ENCODE peak calls at places on chromosomes 2 and 18, in four cellular contexts. P, B, V and G are unnamed samples.
A peak's percentile ranks its signal among the peaks of the same experiment; 100 is the strongest.

GRCh38 chr2:217934321-217935131 is 68.3 kb downstream of the TNS1 start:
- DNase-seq in P (no peak), B (no peak), V (no peak), G (no peak)

GRCh38 chr2:69465513-69466456 is 28.6 kb upstream of the NFU1 start:
- DNase-seq in P (no peak), B (no peak), V (no peak), G (no peak)

GRCh38 chr2:222698276-222698675 is 26.8 kb downstream of the MOGAT1 start:
- DNase-seq in P (no peak), B (no peak), V (no peak), G (no peak)

GRCh38 chr2:42361728-42362298 is 796 bp upstream of the COX7A2L start:
- DNase-seq in P (no peak), B (no peak), V (no peak), G (no peak)

GRCh38 chr2:144931976-144932375 is 412.1 kb upstream of the ZEB2 start:
- DNase-seq in P (no peak), B (no peak), V (no peak), G (no peak)

GRCh38 chr2:139946690-139947089 is 1166.5 kb upstream of the NXPH2 start:
- DNase-seq in P (no peak), B (peak; percentile 37), V (no peak), G (no peak)

GRCh38 chr18:39945076-39945475 is 2010.0 kb upstream of the PIK3C3 start:
- DNase-seq in P (no peak), B (no peak), V (no peak), G (no peak)

GRCh38 chr2:225737556-225737955 is 338.0 kb downstream of the NYAP2 start:
- DNase-seq in P (no peak), B (no peak), V (no peak), G (no peak)

GRCh38 chr18:70555046-70555445 is 266.2 kb downstream of the SOCS6 start:
- DNase-seq in P (no peak), B (no peak), V (no peak), G (no peak)

GRCh38 chr2:147689510-147689909 is 155.3 kb upstream of the ACVR2A start:
- DNase-seq in P (no peak), B (no peak), V (no peak), G (peak; percentile 77)

GRCh38 chr2:17413031-17413430 is 105.2 kb downstream of the RAD51AP2 start:
- DNase-seq in P (no peak), B (no peak), V (no peak), G (no peak)

GRCh38 chr2:223668302-223668998 is 66.3 kb upstream of the SCG2 start:
- DNase-seq in P (no peak), B (no peak), V (no peak), G (no peak)

GRCh38 chr2:138034536-138034935 is 70.3 kb downstream of the HNMT start:
- DNase-seq in P (no peak), B (no peak), V (no peak), G (no peak)

GRCh38 chr2:142989276-142990204 is 112.1 kb downstream of the KYNU start:
- DNase-seq in P (peak; percentile 44), B (no peak), V (no peak), G (no peak)

GRCh38 chr18:2845175-2845574 is 1.6 kb upstream of the EMILIN2 start:
- DNase-seq in P (no peak), B (no peak), V (no peak), G (no peak)

GRCh38 chr2:68853035-68853434 is 18.2 kb downstream of the BMP10 start:
- DNase-seq in P (no peak), B (no peak), V (no peak), G (no peak)

GRCh38 chr2:6647028-6647427 is 218.7 kb downstream of the CMPK2 start:
- DNase-seq in P (no peak), B (no peak), V (no peak), G (no peak)

GRCh38 chr2:6787376-6787775 is 78.3 kb downstream of the CMPK2 start:
- DNase-seq in P (no peak), B (no peak), V (no peak), G (no peak)

GRCh38 chr2:157106950-157107349 is 150.6 kb upstream of the GALNT5 start:
- DNase-seq in P (no peak), B (no peak), V (no peak), G (no peak)

GRCh38 chr2:191866675-191867506 is 20.0 kb upstream of the CAVIN2 start:
- DNase-seq in P (peak; percentile 100), B (no peak), V (peak; percentile 17), G (no peak)

GRCh38 chr2:144323946-144324345 is 196.0 kb downstream of the ZEB2 start:
- DNase-seq in P (no peak), B (no peak), V (no peak), G (no peak)

GRCh38 chr2:119683074-119683716 is 4.2 kb downstream of the TMEM177 start:
- DNase-seq in P (no peak), B (no peak), V (no peak), G (no peak)

GRCh38 chr2:26558271-26559043 is 80.5 kb upstream of the OTOF start:
- DNase-seq in P (no peak), B (no peak), V (no peak), G (no peak)

GRCh38 chr2:10658914-10659257 is 30.9 kb downstream of the NOL10 start:
- DNase-seq in P (no peak), B (no peak), V (no peak), G (no peak)

GRCh38 chr2:215895330-215895729 is 118.0 kb downstream of the MREG start:
- DNase-seq in P (peak; percentile 66), B (no peak), V (no peak), G (no peak)

GRCh38 chr2:215899111-215900074 is 114.0 kb downstream of the MREG start:
- DNase-seq in P (no peak), B (no peak), V (no peak), G (no peak)

GRCh38 chr2:215900203-215900611 is 113.1 kb downstream of the MREG start:
- DNase-seq in P (peak; percentile 49), B (no peak), V (no peak), G (no peak)

GRCh38 chr2:215898363-215898762 is 115.0 kb downstream of the MREG start:
- DNase-seq in P (no peak), B (no peak), V (no peak), G (no peak)

DNA sequence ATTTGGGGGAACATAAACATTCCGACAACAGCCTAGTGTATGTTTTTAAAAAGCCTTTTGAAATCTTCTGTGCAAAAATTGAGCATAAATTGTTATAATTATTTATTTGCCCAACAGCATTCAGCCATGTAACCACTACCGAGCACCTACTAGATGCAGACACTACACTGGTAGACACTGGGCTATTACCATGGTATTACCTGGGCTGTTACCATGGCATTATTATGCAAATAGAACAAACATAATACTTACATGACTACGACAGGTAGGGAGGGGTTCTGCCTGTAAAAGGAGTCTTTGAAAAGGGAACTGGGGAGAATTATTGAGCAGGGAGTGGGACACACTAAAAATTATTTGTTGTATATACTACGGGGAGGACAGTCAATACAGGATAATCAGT is 116.4 kb downstream of the MREG start:
- DNase-seq in P (no peak), B (no peak), V (no peak), G (no peak)
- TF ChIP-seq ATF2 in P (no peak), B (no peak), V (no peak), G (no peak)

DNA sequence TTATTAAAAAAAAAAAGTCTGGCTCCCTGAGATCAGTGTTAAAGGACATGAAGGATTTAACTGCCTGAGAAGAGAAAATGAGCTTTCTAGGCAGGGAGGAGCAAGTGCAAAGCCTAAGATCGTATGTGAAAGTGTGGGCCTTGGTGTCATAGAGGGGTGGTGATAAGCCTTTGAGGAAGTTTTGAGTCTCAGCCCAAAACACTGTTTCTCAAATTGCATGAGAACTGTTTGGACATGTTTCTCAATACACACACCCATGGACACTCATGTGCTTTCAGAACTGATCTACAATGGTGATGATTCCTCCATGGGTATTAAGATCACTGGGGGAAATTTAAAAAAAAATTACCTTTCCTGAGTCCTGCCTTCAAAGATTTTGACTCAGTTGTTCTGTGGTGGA is 336.7 kb upstream of the RND3 start:
- DNase-seq in P (no peak), B (no peak), V (no peak), G (no peak)
- TF ChIP-seq ATF2 in P (no peak), B (no peak), V (no peak), G (no peak)

DNA sequence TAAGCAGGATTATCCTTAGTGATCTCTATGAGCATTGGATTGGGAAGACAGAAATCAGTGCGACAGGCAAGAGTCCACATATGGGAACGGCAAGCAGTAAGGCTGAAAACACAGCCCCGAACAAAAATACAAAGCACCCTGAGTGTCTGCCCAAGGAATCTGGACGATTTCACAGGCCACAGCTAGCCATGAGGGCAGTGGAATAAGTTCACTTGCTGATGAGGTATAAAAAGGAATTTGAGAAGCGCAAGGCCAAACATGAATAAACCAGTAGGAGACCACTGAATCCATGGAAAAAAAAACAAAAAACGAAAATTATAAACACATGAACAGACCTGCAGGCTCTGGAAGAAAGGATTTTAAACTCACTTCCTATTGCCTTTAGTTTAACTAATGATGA is 24.3 kb downstream of the WDSUB1 start:
- DNase-seq in P (no peak), B (no peak), V (no peak), G (no peak)
- TF ChIP-seq ATF2 in P (no peak), B (no peak), V (no peak), G (no peak)

GRCh38 chr2:37829616-37830385 is 95.3 kb upstream of the RMDN2 start:
- DNase-seq in P (no peak), B (no peak), V (no peak), G (peak; percentile 16)

GRCh38 chr2:37826611-37827010 is 98.5 kb upstream of the RMDN2 start:
- DNase-seq in P (no peak), B (no peak), V (no peak), G (no peak)

GRCh38 chr2:37829202-37829601 is 95.9 kb upstream of the RMDN2 start:
- DNase-seq in P (no peak), B (no peak), V (no peak), G (no peak)

GRCh38 chr2:37827455-37827854 is 97.6 kb upstream of the RMDN2 start:
- DNase-seq in P (peak; percentile 12), B (no peak), V (no peak), G (no peak)

GRCh38 chr2:37827911-37828411 is 97.1 kb upstream of the RMDN2 start:
- DNase-seq in P (peak; percentile 78), B (no peak), V (no peak), G (no peak)
- TF ChIP-seq ATF2 in P (no peak), B (no peak), V (no peak), G (no peak)

GRCh38 chr18:32092422-32093105 is 890 bp downstream of the RNF138 start:
- DNase-seq in P (peak; percentile 89), B (peak; percentile 99), V (peak; percentile 99), G (peak; percentile 83)

GRCh38 chr18:32091325-32091723 is 350 bp upstream of the RNF138 start:
- DNase-seq in P (no peak), B (no peak), V (no peak), G (no peak)

GRCh38 chr18:32093523-32093922 is 1.8 kb downstream of the RNF138 start:
- DNase-seq in P (peak; percentile 29), B (no peak), V (peak; percentile 31), G (no peak)

GRCh38 chr18:32091724-32092421 is at the start of gene RNF138:
- DNase-seq in P (peak; percentile 59), B (peak; percentile 87), V (peak; percentile 83), G (peak; percentile 42)

DNA sequence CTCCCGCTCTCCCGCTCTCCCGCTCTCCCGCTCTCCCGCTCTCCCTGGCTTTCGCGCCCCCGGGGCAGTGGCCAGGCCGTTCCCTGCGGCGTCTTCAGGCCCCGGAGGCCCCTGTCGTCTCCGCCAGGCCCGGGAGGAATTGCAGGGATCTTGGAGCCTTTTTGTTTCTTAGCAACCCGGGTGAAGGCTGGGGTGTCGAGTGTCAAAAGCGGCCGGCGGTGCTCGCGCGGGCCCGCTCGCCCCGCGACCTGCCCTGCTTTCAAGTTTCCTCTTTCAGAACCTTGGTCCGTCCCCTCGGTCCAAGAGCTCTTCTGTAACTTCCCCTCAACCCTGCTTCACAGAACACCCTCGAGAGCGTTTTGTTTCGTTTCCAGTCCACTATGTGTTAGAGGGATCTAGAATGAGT is 1.4 kb downstream of the RNF138 start:
- DNase-seq in P (peak; percentile 16), B (peak; percentile 52), V (no peak), G (no peak)
- TF ChIP-seq ATF2 in P (no peak), B (no peak), V (no peak), G (no peak)